ENCODE peak calls at places on chromosome 22, in five cellular contexts. X is stimulated activated naive CD8-positive, alpha-beta T cell treated with anti-CD3 and anti-CD28 coated beads, Interleukin-15, amount 100 ng/mL, for 72 hours; R is sigmoid colon; J is HFFc6; O is cerebellar nuclear complex. H is an unnamed sample.

GRCh38 chr22:19986011-19986409 is 30.6 kb downstream of the ARVCF start:
- DNase-seq in X (no peak), R (no peak), J (no peak), O (no peak), H (no peak)

GRCh38 chr22:49776053-49776511 is 51.6 kb downstream of the BRD1 start:
- DNase-seq in X (no peak), R (no peak), J (no peak), O (no peak), H (no peak)

GRCh38 chr22:19779685-19780268 is 19.2 kb downstream of the TBX1 start:
- DNase-seq in X (no peak), R (no peak), J (no peak), O (no peak), H (no peak)

GRCh38 chr22:36546092-36546804 is 17.3 kb upstream of the EIF3D start:
- DNase-seq in X (peak), R (no peak), J (peak), O (no peak), H (peak)

GRCh38 chr22:17969732-17970131 is 54.6 kb downstream of the MICAL3 start:
- DNase-seq in X (no peak), R (no peak), J (peak), O (no peak), H (no peak)

GRCh38 chr22:17655289-17655688 is 16.7 kb downstream of the BCL2L13 start:
- DNase-seq in X (no peak), R (no peak), J (no peak), O (no peak), H (no peak)

GRCh38 chr22:18032455-18033101 is 8.2 kb upstream of the MICAL3 start:
- DNase-seq in X (no peak), R (no peak), J (peak), O (peak), H (no peak)

GRCh38 chr22:39717099-39717498 is 146.5 kb downstream of the CACNA1I start:
- DNase-seq in X (no peak), R (no peak), J (no peak), O (no peak), H (no peak)

GRCh38 chr22:28505416-28506156 is 174.1 kb downstream of the TTC28 start:
- DNase-seq in X (no peak), R (no peak), J (no peak), O (no peak), H (no peak)

GRCh38 chr22:42493393-42493792 is 26.2 kb downstream of the RRP7A start:
- DNase-seq in X (no peak), R (no peak), J (no peak), O (no peak), H (no peak)

GRCh38 chr22:17891427-17892167 is 117.3 kb upstream of the BID start:
- DNase-seq in X (no peak), R (no peak), J (no peak), O (peak), H (peak)

GRCh38 chr22:23034621-23035556 is 35.4 kb upstream of the GNAZ start:
- DNase-seq in X (no peak), R (no peak), J (no peak), O (no peak), H (no peak)

GRCh38 chr22:47167056-47167455 is 404.6 kb downstream of the TBC1D22A start:
- DNase-seq in X (no peak), R (peak), J (no peak), O (no peak), H (no peak)

GRCh38 chr22:47188337-47189055 is 426.0 kb downstream of the TBC1D22A start:
- DNase-seq in X (no peak), R (peak), J (no peak), O (no peak), H (no peak)

GRCh38 chr22:46079861-46080821 is 70.2 kb upstream of the PPARA start:
- DNase-seq in X (no peak), R (peak), J (peak), O (no peak), H (peak)

GRCh38 chr22:25167834-25168601 is 31.6 kb upstream of the CRYBB3 start:
- DNase-seq in X (no peak), R (peak), J (no peak), O (no peak), H (no peak)

GRCh38 chr22:29031236-29031982 is 30.2 kb downstream of the C22orf31 start:
- DNase-seq in X (no peak), R (peak), J (peak), O (no peak), H (no peak)

GRCh38 chr22:46149998-46150549 is at the start of gene PPARA:
- DNase-seq in X (peak), R (peak), J (peak), O (no peak), H (peak)

GRCh38 chr22:41286639-41287091 is 678 bp upstream of the RANGAP1 start:
- DNase-seq in X (no peak), R (no peak), J (no peak), O (peak), H (no peak)

GRCh38 chr22:37517826-37518450 is 1.3 kb downstream of the CARD10 start:
- DNase-seq in X (no peak), R (no peak), J (no peak), O (no peak), H (no peak)

GRCh38 chr22:37896181-37896592 is 9.9 kb upstream of the MICALL1 start:
- DNase-seq in X (peak), R (no peak), J (no peak), O (no peak), H (no peak)

GRCh38 chr22:20972014-20972797 is 5.2 kb downstream of the AIFM3 start:
- DNase-seq in X (no peak), R (no peak), J (peak), O (no peak), H (no peak)

GRCh38 chr22:42685941-42686666 is 34.6 kb downstream of the A4GALT start:
- DNase-seq in X (no peak), R (peak), J (no peak), O (no peak), H (peak)

GRCh38 chr22:18078329-18079041 is 695 bp downstream of the PEX26 start:
- DNase-seq in X (peak), R (no peak), J (peak), O (no peak), H (peak)

GRCh38 chr22:27045103-27045940 is 387.9 kb downstream of the MIAT start:
- DNase-seq in X (no peak), R (no peak), J (peak), O (no peak), H (no peak)

GRCh38 chr22:42389137-42389536 is 43.1 kb downstream of the NFAM1 start:
- DNase-seq in X (no peak), R (no peak), J (no peak), O (no peak), H (no peak)

GRCh38 chr22:36110306-36110791 is 50.2 kb downstream of the APOL3 start:
- DNase-seq in X (no peak), R (peak), J (no peak), O (no peak), H (no peak)

H was measured in D341Med.